ENCODE peak calls at places on chromosome 20, in four cellular contexts. K, C, N and G are unnamed samples.

GRCh38 chr20:57953638-57954037 is 243.8 kb upstream of the PMEPA1 start:
- DNase-seq in K (no peak), C (no peak), N (no peak), G (no peak)

GRCh38 chr20:48538058-48538825 is 289.6 kb downstream of the PREX1 start:
- DNase-seq in C (no peak), N (no peak), K (no peak), G (peak; percentile 21)

GRCh38 chr20:33531047-33531877 is 41.4 kb downstream of the CBFA2T2 start:
- DNase-seq in N (no peak), K (no peak), C (no peak), G (no peak)

GRCh38 chr20:51494241-51495110 is 48.0 kb downstream of the NFATC2 start:
- DNase-seq in K (no peak), C (no peak), N (no peak), G (no peak)

GRCh38 chr20:32902456-32903420 is 44.0 kb downstream of the EFCAB8 start:
- DNase-seq in K (peak; percentile 81), N (peak; percentile 43), C (peak; percentile 41), G (peak; percentile 79)

GRCh38 chr20:31691646-31692275 is 30.9 kb downstream of the BCL2L1 start:
- DNase-seq in K (no peak), C (no peak), N (no peak), G (no peak)

GRCh38 chr20:60008130-60008808 is 50.0 kb downstream of the CDH26 start:
- DNase-seq in C (no peak), K (no peak), N (no peak), G (no peak)

GRCh38 chr20:35462351-35462750 is 7.0 kb downstream of the CEP250 start:
- DNase-seq in N (no peak), C (no peak), K (no peak), G (no peak)